ENCODE peak calls at places on chromosomes 16 and 17, in eight cellular contexts. One of them, this sample, is unnamed.

GRCh38 chr17:38617074-38617860 is 11.5 kb upstream of the SRCIN1 start:
- DNase-seq in stomach: no peak
- DNase-seq in ovary: no peak
- DNase-seq in GM12878: no peak
- DNase-seq in transverse colon: no peak
- DNase-seq in upper lobe of left lung: no peak
- DNase-seq in HepG2: no peak
- DNase-seq in K562: no peak
- DNase-seq in this sample: no peak

GRCh38 chr16:89190150-89190958 is 10.0 kb downstream of the SLC22A31 start:
- DNase-seq in stomach: no peak
- DNase-seq in ovary: no peak
- DNase-seq in GM12878: no peak
- DNase-seq in transverse colon: no peak
- DNase-seq in upper lobe of left lung: peak
- DNase-seq in HepG2: no peak
- DNase-seq in K562: no peak
- DNase-seq in this sample: no peak

GRCh38 chr17:36627101-36627500 is 25.7 kb downstream of the MRM1 start:
- DNase-seq in stomach: no peak
- DNase-seq in ovary: no peak
- DNase-seq in GM12878: no peak
- DNase-seq in transverse colon: no peak
- DNase-seq in upper lobe of left lung: peak
- DNase-seq in HepG2: no peak
- DNase-seq in K562: no peak
- DNase-seq in this sample: no peak

GRCh38 chr17:76781056-76781982 is 43.4 kb downstream of the MFSD11 start:
- DNase-seq in stomach: no peak
- DNase-seq in ovary: no peak
- DNase-seq in GM12878: no peak
- DNase-seq in transverse colon: no peak
- DNase-seq in upper lobe of left lung: no peak
- DNase-seq in HepG2: no peak
- DNase-seq in K562: no peak
- DNase-seq in this sample: no peak

GRCh38 chr17:55601874-55602364 is 90.7 kb upstream of the SMIM36 start:
- DNase-seq in stomach: no peak
- DNase-seq in ovary: no peak
- DNase-seq in GM12878: no peak
- DNase-seq in transverse colon: no peak
- DNase-seq in upper lobe of left lung: no peak
- DNase-seq in HepG2: peak
- DNase-seq in K562: peak
- DNase-seq in this sample: peak

GRCh38 chr16:46974352-46974751 is 878 bp upstream of the DNAJA2 start:
- DNase-seq in stomach: no peak
- DNase-seq in ovary: no peak
- DNase-seq in GM12878: peak
- DNase-seq in transverse colon: no peak
- DNase-seq in upper lobe of left lung: no peak
- DNase-seq in HepG2: peak
- DNase-seq in K562: peak
- DNase-seq in this sample: peak

GRCh38 chr17:19513897-19514488 is 19.7 kb upstream of the SLC47A1 start:
- DNase-seq in stomach: peak
- DNase-seq in ovary: peak
- DNase-seq in GM12878: no peak
- DNase-seq in transverse colon: peak
- DNase-seq in upper lobe of left lung: no peak
- DNase-seq in HepG2: peak
- DNase-seq in K562: peak
- DNase-seq in this sample: peak

GRCh38 chr17:65956814-65957213 is 235.1 kb downstream of the CEP112 start:
- DNase-seq in stomach: no peak
- DNase-seq in ovary: no peak
- DNase-seq in GM12878: no peak
- DNase-seq in transverse colon: no peak
- DNase-seq in upper lobe of left lung: no peak
- DNase-seq in HepG2: peak
- DNase-seq in K562: no peak
- DNase-seq in this sample: no peak

GRCh38 chr17:82372591-82373452 is 1.3 kb downstream of the UTS2R start:
- DNase-seq in stomach: no peak
- DNase-seq in ovary: peak
- DNase-seq in GM12878: no peak
- DNase-seq in transverse colon: no peak
- DNase-seq in upper lobe of left lung: no peak
- DNase-seq in HepG2: no peak
- DNase-seq in K562: peak
- DNase-seq in this sample: no peak

GRCh38 chr17:39599006-39599664 is 8.6 kb downstream of the NEUROD2 start:
- DNase-seq in stomach: no peak
- DNase-seq in ovary: no peak
- DNase-seq in GM12878: no peak
- DNase-seq in transverse colon: no peak
- DNase-seq in upper lobe of left lung: peak
- DNase-seq in HepG2: no peak
- DNase-seq in K562: no peak
- DNase-seq in this sample: no peak

GRCh38 chr16:50246299-50247122 is 19.8 kb upstream of the ADCY7 start:
- DNase-seq in stomach: no peak
- DNase-seq in ovary: peak
- DNase-seq in GM12878: no peak
- DNase-seq in transverse colon: no peak
- DNase-seq in upper lobe of left lung: peak
- DNase-seq in HepG2: no peak
- DNase-seq in K562: no peak
- DNase-seq in this sample: no peak

GRCh38 chr17:16492613-16493290 is 759 bp upstream of the LRRC75A start:
- DNase-seq in stomach: no peak
- DNase-seq in ovary: no peak
- DNase-seq in GM12878: no peak
- DNase-seq in transverse colon: no peak
- DNase-seq in upper lobe of left lung: peak
- DNase-seq in HepG2: no peak
- DNase-seq in K562: no peak
- DNase-seq in this sample: no peak

GRCh38 chr17:39744836-39745215 is 7.1 kb downstream of the GRB7 start:
- DNase-seq in stomach: no peak
- DNase-seq in ovary: peak
- DNase-seq in GM12878: no peak
- DNase-seq in transverse colon: no peak
- DNase-seq in upper lobe of left lung: no peak
- DNase-seq in HepG2: no peak
- DNase-seq in K562: no peak
- DNase-seq in this sample: no peak

GRCh38 chr17:57121308-57122042 is 36.4 kb downstream of the AKAP1 start:
- DNase-seq in stomach: peak
- DNase-seq in ovary: peak
- DNase-seq in GM12878: no peak
- DNase-seq in transverse colon: no peak
- DNase-seq in upper lobe of left lung: peak
- DNase-seq in HepG2: no peak
- DNase-seq in K562: peak
- DNase-seq in this sample: peak

GRCh38 chr17:19336938-19337711 is 25.4 kb downstream of the B9D1 start:
- DNase-seq in stomach: peak
- DNase-seq in ovary: peak
- DNase-seq in GM12878: no peak
- DNase-seq in transverse colon: peak
- DNase-seq in upper lobe of left lung: no peak
- DNase-seq in HepG2: peak
- DNase-seq in K562: peak
- DNase-seq in this sample: no peak

GRCh38 chr16:637081-638018 is 1.2 kb upstream of the METTL26 start:
- DNase-seq in stomach: peak
- DNase-seq in ovary: peak
- DNase-seq in GM12878: no peak
- DNase-seq in transverse colon: peak
- DNase-seq in upper lobe of left lung: peak
- DNase-seq in HepG2: peak
- DNase-seq in K562: peak
- DNase-seq in this sample: peak

GRCh38 chr17:20294120-20294519 is 173.2 kb downstream of the LGALS9B start:
- DNase-seq in stomach: no peak
- DNase-seq in ovary: no peak
- DNase-seq in GM12878: no peak
- DNase-seq in transverse colon: no peak
- DNase-seq in upper lobe of left lung: no peak
- DNase-seq in HepG2: no peak
- DNase-seq in K562: no peak
- DNase-seq in this sample: no peak

GRCh38 chr16:14640538-14640937 is 7.8 kb downstream of the BFAR start:
- DNase-seq in stomach: no peak
- DNase-seq in ovary: no peak
- DNase-seq in GM12878: no peak
- DNase-seq in transverse colon: peak
- DNase-seq in upper lobe of left lung: no peak
- DNase-seq in HepG2: no peak
- DNase-seq in K562: no peak
- DNase-seq in this sample: no peak

GRCh38 chr17:58248955-58249269 is 10.5 kb downstream of the LPO start:
- DNase-seq in stomach: no peak
- DNase-seq in ovary: no peak
- DNase-seq in GM12878: no peak
- DNase-seq in transverse colon: no peak
- DNase-seq in upper lobe of left lung: no peak
- DNase-seq in HepG2: no peak
- DNase-seq in K562: no peak
- DNase-seq in this sample: no peak

GRCh38 chr17:34337701-34338100 is 18.5 kb downstream of the CCL8 start:
- DNase-seq in stomach: no peak
- DNase-seq in ovary: no peak
- DNase-seq in GM12878: no peak
- DNase-seq in transverse colon: no peak
- DNase-seq in upper lobe of left lung: no peak
- DNase-seq in HepG2: no peak
- DNase-seq in K562: no peak
- DNase-seq in this sample: no peak

GRCh38 chr17:40905370-40905769 is 20.3 kb upstream of the KRT20 start:
- DNase-seq in stomach: no peak
- DNase-seq in ovary: no peak
- DNase-seq in GM12878: no peak
- DNase-seq in transverse colon: no peak
- DNase-seq in upper lobe of left lung: no peak
- DNase-seq in HepG2: no peak
- DNase-seq in K562: no peak
- DNase-seq in this sample: no peak

DNA sequence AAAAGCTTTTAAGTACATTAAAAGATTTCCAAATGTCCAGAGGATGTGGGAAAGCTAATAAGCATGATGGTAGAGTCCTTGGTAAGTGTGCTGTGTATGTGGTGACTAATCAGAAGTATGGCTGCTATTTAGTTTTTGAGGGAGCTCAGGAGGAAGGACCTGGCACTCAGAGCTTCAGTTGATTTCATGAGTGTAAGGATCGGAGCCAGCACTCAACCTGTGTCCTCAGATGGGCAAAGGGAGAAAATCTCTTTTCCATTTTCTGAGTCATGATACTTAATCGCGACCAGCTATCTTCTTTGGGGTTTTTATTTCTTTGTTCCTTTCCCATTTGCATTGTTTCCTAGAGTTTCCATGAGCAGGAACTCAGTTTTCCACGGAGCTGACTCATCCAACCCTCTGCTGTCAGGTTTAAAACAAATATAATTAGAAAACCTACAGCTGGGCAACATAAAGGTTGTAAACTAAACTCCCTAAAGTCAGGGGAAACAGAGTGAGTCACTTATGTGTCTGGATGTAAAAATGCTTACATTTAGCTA is 125.4 kb downstream of the MAP2K6 start:
- DNase-seq in stomach: no peak
- DNase-seq in ovary: no peak
- DNase-seq in GM12878: no peak
- DNase-seq in transverse colon: no peak
- DNase-seq in upper lobe of left lung: no peak
- DNase-seq in HepG2: no peak
- DNase-seq in K562: no peak
- DNase-seq in this sample: no peak
- TF ChIP-seq EP300 in stomach: no peak
- TF ChIP-seq EP300 in ovary: no peak
- TF ChIP-seq EP300 in GM12878: no peak
- TF ChIP-seq EP300 in transverse colon: no peak
- TF ChIP-seq EP300 in upper lobe of left lung: no peak
- TF ChIP-seq EP300 in HepG2: no peak
- TF ChIP-seq EP300 in K562: no peak
- TF ChIP-seq EP300 in this sample: no peak

GRCh38 chr17:68592004-68592403 is 9.2 kb downstream of the FAM20A start:
- DNase-seq in stomach: no peak
- DNase-seq in ovary: no peak
- DNase-seq in GM12878: no peak
- DNase-seq in transverse colon: no peak
- DNase-seq in upper lobe of left lung: no peak
- DNase-seq in HepG2: no peak
- DNase-seq in K562: no peak
- DNase-seq in this sample: no peak
- TF ChIP-seq EP300 in stomach: no peak
- TF ChIP-seq EP300 in ovary: no peak
- TF ChIP-seq EP300 in GM12878: no peak
- TF ChIP-seq EP300 in transverse colon: no peak
- TF ChIP-seq EP300 in upper lobe of left lung: no peak
- TF ChIP-seq EP300 in HepG2: no peak
- TF ChIP-seq EP300 in K562: no peak
- TF ChIP-seq EP300 in this sample: no peak

GRCh38 chr17:79960788-79961522 is 74.7 kb downstream of the TBC1D16 start:
- DNase-seq in stomach: no peak
- DNase-seq in ovary: no peak
- DNase-seq in GM12878: no peak
- DNase-seq in transverse colon: no peak
- DNase-seq in upper lobe of left lung: no peak
- DNase-seq in HepG2: no peak
- DNase-seq in K562: no peak
- DNase-seq in this sample: no peak
- TF ChIP-seq EP300 in stomach: no peak
- TF ChIP-seq EP300 in ovary: no peak
- TF ChIP-seq EP300 in GM12878: no peak
- TF ChIP-seq EP300 in transverse colon: no peak
- TF ChIP-seq EP300 in upper lobe of left lung: no peak
- TF ChIP-seq EP300 in HepG2: no peak
- TF ChIP-seq EP300 in K562: no peak
- TF ChIP-seq EP300 in this sample: no peak

DNA sequence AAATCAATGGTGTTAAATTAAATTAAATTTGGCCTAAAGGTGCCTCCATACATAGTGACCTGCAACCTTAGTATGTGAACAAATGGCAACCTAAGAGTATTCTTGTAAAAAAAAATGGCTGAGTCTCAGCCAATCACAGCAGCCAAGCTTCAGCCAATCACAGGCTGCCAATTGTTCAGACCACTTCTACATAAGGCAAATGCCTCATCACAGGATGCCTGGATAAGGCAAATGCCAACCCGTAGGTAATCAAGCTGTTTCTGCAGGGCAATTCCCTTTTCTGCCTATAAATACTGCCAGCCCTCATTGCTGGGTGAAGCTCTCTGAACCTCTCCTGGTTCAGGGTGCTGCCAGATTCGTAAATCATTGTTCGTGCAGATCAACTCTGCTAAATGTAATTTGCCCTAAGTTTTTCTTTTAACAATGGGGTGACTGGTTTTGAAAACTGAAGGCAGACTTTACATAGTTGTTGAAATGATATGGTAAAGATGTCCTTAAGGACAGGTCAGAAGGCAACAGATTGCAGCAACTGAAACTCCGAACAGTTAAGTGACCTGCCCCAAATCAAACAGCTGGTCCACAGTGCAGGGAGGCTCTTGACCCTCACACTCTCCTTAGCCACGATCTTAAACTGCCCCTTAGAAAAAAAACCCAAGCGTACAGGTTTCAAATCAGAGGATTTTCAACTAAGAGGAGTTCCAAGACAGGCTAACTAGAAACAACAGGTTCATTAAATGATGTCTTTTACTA is 50.3 kb downstream of the N4BP1 start:
- DNase-seq in stomach: no peak
- DNase-seq in ovary: no peak
- DNase-seq in GM12878: no peak
- DNase-seq in transverse colon: no peak
- DNase-seq in upper lobe of left lung: no peak
- DNase-seq in HepG2: no peak
- DNase-seq in K562: no peak
- DNase-seq in this sample: no peak
- TF ChIP-seq EP300 in stomach: no peak
- TF ChIP-seq EP300 in ovary: no peak
- TF ChIP-seq EP300 in GM12878: no peak
- TF ChIP-seq EP300 in transverse colon: no peak
- TF ChIP-seq EP300 in upper lobe of left lung: no peak
- TF ChIP-seq EP300 in HepG2: no peak
- TF ChIP-seq EP300 in K562: no peak
- TF ChIP-seq EP300 in this sample: no peak